ENCODE peak calls at places on chromosomes 16 and 17, in nine cellular contexts. J is right atrium auricular region, Q is astrocyte of the spinal cord, S is body of pancreas, A is Caco-2, C is fibroblast of mammary gland, N is heart right ventricle, H is cardiac muscle cell, T is fibroblast of pulmonary artery. F is an unnamed sample.

GRCh38 chr17:73200476-73200875 is 7.6 kb downstream of the COG1 start:
- DNase-seq in J (no peak), Q (no peak), S (no peak), A (no peak), C (no peak), N (no peak), H (no peak), T (no peak), F (no peak)

GRCh38 chr17:77320046-77320445 is 179.3 kb downstream of the SEC14L1 start:
- DNase-seq in J (no peak), Q (peak), S (peak), A (no peak), C (peak), N (no peak), H (no peak), T (peak), F (no peak)

GRCh38 chr17:43732961-43733360 is 25.6 kb downstream of the SOST start:
- DNase-seq in J (no peak), Q (peak), S (no peak), A (no peak), C (peak), N (no peak), H (no peak), T (peak), F (no peak)

GRCh38 chr17:68196394-68197090 is 51.3 kb upstream of the AMZ2 start:
- DNase-seq in J (no peak), Q (no peak), S (no peak), A (no peak), C (no peak), N (no peak), H (peak), T (no peak), F (no peak)

GRCh38 chr16:63983401-63983800 is 1138.5 kb downstream of the CDH11 start:
- DNase-seq in J (no peak), Q (no peak), S (no peak), A (peak), C (no peak), N (no peak), H (no peak), T (no peak), F (no peak)

GRCh38 chr17:29390856-29391631 is 881 bp downstream of the TAOK1 start:
- DNase-seq in J (no peak), Q (peak), S (no peak), A (peak), C (peak), N (peak), H (peak), T (peak), F (no peak)

GRCh38 chr16:87581867-87582220 is 20.5 kb upstream of the JPH3 start:
- DNase-seq in J (peak), Q (peak), S (peak), A (peak), C (peak), N (peak), H (no peak), T (peak), F (no peak)

GRCh38 chr16:88881090-88881580 is 14.7 kb upstream of the PABPN1L start:
- DNase-seq in J (no peak), Q (no peak), S (no peak), A (no peak), C (no peak), N (no peak), H (no peak), T (no peak), F (no peak)

GRCh38 chr16:69443809-69444611 is 19.6 kb downstream of the CYB5B start:
- DNase-seq in J (no peak), Q (peak), S (no peak), A (no peak), C (peak), N (no peak), H (no peak), T (peak), F (no peak)

GRCh38 chr16:27238016-27238587 is 30.5 kb downstream of the NSMCE1 start:
- DNase-seq in J (no peak), Q (no peak), S (no peak), A (no peak), C (no peak), N (peak), H (no peak), T (no peak), F (no peak)

GRCh38 chr16:55663770-55664677 is 8.2 kb downstream of the SLC6A2 start:
- DNase-seq in J (no peak), Q (no peak), S (no peak), A (peak), C (no peak), N (no peak), H (no peak), T (no peak), F (no peak)

GRCh38 chr17:57966246-57966645 is 11.0 kb upstream of the CUEDC1 start:
- DNase-seq in J (no peak), Q (no peak), S (no peak), A (no peak), C (no peak), N (no peak), H (no peak), T (no peak), F (no peak)

GRCh38 chr17:45433136-45433535 is 466 bp upstream of the ARHGAP27 start:
- DNase-seq in J (no peak), Q (no peak), S (no peak), A (no peak), C (no peak), N (no peak), H (no peak), T (no peak), F (no peak)
- H3K4me3 ChIP-seq in J (no peak), Q (no peak), S (no peak), A (peak), C (no peak), N (peak), H (no peak), T (no peak), F (no peak)

GRCh38 chr17:1299729-1300579 is 20.5 kb downstream of the TRARG1 start:
- DNase-seq in J (no peak), Q (no peak), S (no peak), A (no peak), C (no peak), N (peak), H (no peak), T (no peak), F (no peak)

GRCh38 chr17:1300580-1300905 is 21.1 kb downstream of the TRARG1 start:
- DNase-seq in J (no peak), Q (no peak), S (no peak), A (no peak), C (no peak), N (no peak), H (no peak), T (no peak), F (no peak)

GRCh38 chr17:1302761-1303160 is 23.3 kb downstream of the TRARG1 start:
- DNase-seq in J (no peak), Q (no peak), S (no peak), A (no peak), C (no peak), N (no peak), H (no peak), T (no peak), F (no peak)

GRCh38 chr17:1301546-1301945 is 22.1 kb downstream of the TRARG1 start:
- DNase-seq in J (no peak), Q (no peak), S (no peak), A (no peak), C (no peak), N (no peak), H (no peak), T (no peak), F (no peak)

GRCh38 chr17:1298616-1299015 is 19.2 kb downstream of the TRARG1 start:
- DNase-seq in J (no peak), Q (no peak), S (peak), A (peak), C (no peak), N (no peak), H (peak), T (no peak), F (no peak)
- TF ChIP-seq CTCF in J (no peak), Q (no peak), S (no peak), A (no peak), C (no peak), N (no peak), H (no peak), T (no peak), F (no peak)

GRCh38 chr17:16995930-16996329 is 24.0 kb upstream of the TNFRSF13B start:
- DNase-seq in J (no peak), Q (no peak), S (no peak), A (no peak), C (no peak), N (no peak), H (no peak), T (no peak), F (no peak)
- H3K4me3 ChIP-seq in J (no peak), Q (no peak), S (no peak), A (no peak), C (no peak), N (no peak), H (no peak), T (no peak), F (no peak)

GRCh38 chr16:3023415-3023668 is 400 bp downstream of the HCFC1R1 start:
- DNase-seq in J (no peak), Q (no peak), S (peak), A (no peak), C (peak), N (peak), H (no peak), T (peak), F (no peak)
- TF ChIP-seq CTCF in J (no peak), Q (no peak), S (no peak), A (no peak), C (no peak), N (no peak), H (no peak), T (no peak), F (no peak)

DNA sequence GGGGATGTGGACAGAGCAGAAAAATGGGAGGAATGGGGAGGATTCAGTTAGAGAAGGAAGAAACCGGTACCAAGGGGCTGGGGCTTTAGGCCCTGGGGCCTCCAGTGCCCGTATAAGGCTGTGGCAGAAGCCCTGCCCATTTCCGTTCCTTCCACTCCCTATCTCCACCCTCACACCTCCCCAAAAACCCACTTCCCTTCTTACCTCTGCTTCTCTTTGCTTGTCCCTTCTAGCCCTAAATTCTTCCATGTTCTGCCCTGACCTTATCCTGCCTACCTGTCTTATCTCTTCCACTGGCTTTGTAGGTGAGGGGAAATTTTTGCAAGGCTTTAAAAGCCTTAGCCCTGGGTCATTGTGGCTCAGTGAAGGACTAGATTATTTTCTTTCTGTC is 4.1 kb downstream of the RNF167 start:
- DNase-seq in J (no peak), Q (no peak), S (no peak), A (no peak), C (no peak), N (no peak), H (no peak), T (no peak), F (no peak)
- H3K4me3 ChIP-seq in J (no peak), Q (no peak), S (no peak), A (no peak), C (no peak), N (no peak), H (no peak), T (no peak), F (peak)

F was measured in GM12864.